ENCODE peak calls at places on chromosomes 11 and 22, in nine cellular contexts. A, Z, B, M, J, E, O, V and Q are unnamed samples.

GRCh38 chr11:126857860-126858808 is 142.4 kb downstream of the KIRREL3 start:
- DNase-seq in A (no peak), Z (peak), B (no peak), M (no peak), J (no peak), E (no peak), O (no peak), V (no peak), Q (peak)

GRCh38 chr11:109132539-109132938 is 289.5 kb upstream of the C11orf87 start:
- DNase-seq in A (no peak), Z (no peak), B (no peak), M (no peak), J (no peak), E (no peak), O (no peak), V (no peak), Q (no peak)

GRCh38 chr11:674406-674805 is 20.6 kb downstream of the DEAF1 start:
- DNase-seq in A (no peak), Z (no peak), B (no peak), M (no peak), J (no peak), E (no peak), O (no peak), V (no peak), Q (no peak)

GRCh38 chr11:108559904-108560303 is 33.7 kb downstream of the EXPH5 start:
- DNase-seq in A (no peak), Z (peak), B (no peak), M (no peak), J (no peak), E (no peak), O (no peak), V (no peak), Q (no peak)

GRCh38 chr22:28143961-28144745 is 225.1 kb upstream of the PITPNB start:
- DNase-seq in A (no peak), Z (no peak), B (no peak), M (no peak), J (no peak), E (no peak), O (no peak), V (no peak), Q (no peak)

GRCh38 chr22:29485448-29485847 is 5.4 kb downstream of the NEFH start:
- DNase-seq in A (no peak), Z (no peak), B (no peak), M (no peak), J (no peak), E (no peak), O (no peak), V (no peak), Q (no peak)

GRCh38 chr22:32649515-32650200 is 151.8 kb upstream of the TIMP3 start:
- DNase-seq in A (no peak), Z (peak), B (no peak), M (no peak), J (no peak), E (no peak), O (no peak), V (no peak), Q (no peak)

GRCh38 chr11:78698612-78699011 is 123.9 kb upstream of the NARS2 start:
- DNase-seq in A (no peak), Z (peak), B (no peak), M (no peak), J (no peak), E (no peak), O (no peak), V (no peak), Q (no peak)

GRCh38 chr22:43726296-43726695 is 85.8 kb downstream of the EFCAB6 start:
- DNase-seq in A (no peak), Z (peak), B (no peak), M (no peak), J (no peak), E (no peak), O (no peak), V (no peak), Q (no peak)

GRCh38 chr22:41919357-41920224 is 4.7 kb upstream of the SHISA8 start:
- DNase-seq in A (peak), Z (peak), B (peak), M (no peak), J (no peak), E (peak), O (no peak), V (peak), Q (peak)

GRCh38 chr11:7687386-7687785 is 14.1 kb upstream of the CYB5R2 start:
- DNase-seq in A (no peak), Z (no peak), B (no peak), M (no peak), J (no peak), E (no peak), O (no peak), V (no peak), Q (no peak)

GRCh38 chr11:116697011-116697410 is 75.8 kb downstream of the BUD13 start:
- DNase-seq in A (no peak), Z (no peak), B (no peak), M (no peak), J (no peak), E (no peak), O (no peak), V (no peak), Q (no peak)

GRCh38 chr22:47201996-47202818 is 439.8 kb downstream of the TBC1D22A start:
- DNase-seq in A (no peak), Z (no peak), B (no peak), M (no peak), J (no peak), E (no peak), O (no peak), V (no peak), Q (no peak)

GRCh38 chr22:19805821-19806212 is 45.2 kb downstream of the TBX1 start:
- DNase-seq in A (no peak), Z (no peak), B (no peak), M (no peak), J (no peak), E (peak), O (no peak), V (no peak), Q (no peak)

GRCh38 chr11:89182773-89183172 is 5.1 kb downstream of the TYR start:
- DNase-seq in A (no peak), Z (peak), B (no peak), M (no peak), J (no peak), E (no peak), O (no peak), V (no peak), Q (no peak)

GRCh38 chr11:131186629-131187075 is 183.8 kb upstream of the NTM start:
- DNase-seq in A (no peak), Z (no peak), B (peak), M (no peak), J (no peak), E (no peak), O (no peak), V (peak), Q (peak)

GRCh38 chr11:114082415-114082748 is 22.9 kb downstream of the ZBTB16 start:
- DNase-seq in A (no peak), Z (no peak), B (no peak), M (no peak), J (no peak), E (no peak), O (no peak), V (no peak), Q (no peak)

GRCh38 chr22:21449531-21450319 is 17.5 kb upstream of the TMEM191C start:
- DNase-seq in A (no peak), Z (no peak), B (no peak), M (no peak), J (no peak), E (no peak), O (no peak), V (peak), Q (no peak)

GRCh38 chr11:119284344-119285157 is 32.4 kb downstream of the MCAM start:
- DNase-seq in A (peak), Z (peak), B (peak), M (no peak), J (no peak), E (peak), O (no peak), V (no peak), Q (peak)

GRCh38 chr11:59556115-59556882 is 45.0 kb downstream of the OR4D9 start:
- DNase-seq in A (peak), Z (peak), B (peak), M (no peak), J (peak), E (peak), O (peak), V (peak), Q (peak)

GRCh38 chr11:8905528-8906165 is 5.3 kb upstream of the AKIP1 start:
- DNase-seq in A (no peak), Z (peak), B (no peak), M (no peak), J (no peak), E (no peak), O (no peak), V (no peak), Q (no peak)

GRCh38 chr11:85759915-85760314 is 51.0 kb downstream of the SYTL2 start:
- DNase-seq in A (no peak), Z (peak), B (peak), M (no peak), J (no peak), E (no peak), O (no peak), V (no peak), Q (no peak)

GRCh38 chr11:96869207-96869606 is 479.4 kb downstream of the JRKL start:
- DNase-seq in A (no peak), Z (peak), B (no peak), M (no peak), J (no peak), E (no peak), O (no peak), V (no peak), Q (no peak)

GRCh38 chr11:17719028-17719939 is at the start of gene MYOD1:
- DNase-seq in A (no peak), Z (peak), B (peak), M (no peak), J (no peak), E (no peak), O (no peak), V (peak), Q (peak)

GRCh38 chr11:11841121-11841604 is 609 bp upstream of the USP47 start:
- DNase-seq in A (no peak), Z (peak), B (no peak), M (no peak), J (no peak), E (no peak), O (no peak), V (peak), Q (no peak)

GRCh38 chr11:28834877-28835276 is 726.7 kb downstream of the METTL15 start:
- DNase-seq in A (no peak), Z (peak), B (no peak), M (no peak), J (no peak), E (no peak), O (no peak), V (no peak), Q (no peak)

GRCh38 chr11:57709802-57710367 is 2.1 kb downstream of the MED19 start:
- DNase-seq in A (no peak), Z (no peak), B (no peak), M (no peak), J (no peak), E (no peak), O (no peak), V (no peak), Q (no peak)

GRCh38 chr22:28923826-28924732 is 40.7 kb downstream of the ZNRF3 start:
- DNase-seq in A (no peak), Z (peak), B (peak), M (no peak), J (no peak), E (no peak), O (no peak), V (peak), Q (peak)

GRCh38 chr11:8809185-8809584 is 101.8 kb upstream of the AKIP1 start:
- DNase-seq in A (no peak), Z (peak), B (no peak), M (no peak), J (no peak), E (no peak), O (no peak), V (no peak), Q (no peak)

GRCh38 chr11:64226507-64227051 is 505 bp downstream of the NUDT22 start:
- DNase-seq in A (peak), Z (no peak), B (no peak), M (no peak), J (peak), E (peak), O (no peak), V (no peak), Q (no peak)

GRCh38 chr22:23903328-23903971 is 9.3 kb downstream of the MIF start:
- DNase-seq in A (no peak), Z (peak), B (no peak), M (no peak), J (no peak), E (no peak), O (no peak), V (no peak), Q (no peak)

GRCh38 chr11:112817376-112817775 is 143.8 kb upstream of the NCAM1 start:
- DNase-seq in A (no peak), Z (no peak), B (peak), M (no peak), J (no peak), E (no peak), O (no peak), V (no peak), Q (no peak)

GRCh38 chr11:134544095-134544815 is 132.2 kb upstream of the B3GAT1 start:
- DNase-seq in A (no peak), Z (no peak), B (peak), M (no peak), J (no peak), E (no peak), O (no peak), V (no peak), Q (no peak)

GRCh38 chr11:723120-723883 is 17.3 kb downstream of the EPS8L2 start:
- DNase-seq in A (peak), Z (peak), B (no peak), M (peak), J (peak), E (peak), O (no peak), V (no peak), Q (no peak)

GRCh38 chr11:72781313-72782080 is 12.3 kb downstream of the STARD10 start:
- DNase-seq in A (peak), Z (no peak), B (no peak), M (peak), J (peak), E (peak), O (no peak), V (peak), Q (no peak)

GRCh38 chr11:48193876-48194275 is 22.7 kb upstream of the OR4B1 start:
- DNase-seq in A (no peak), Z (peak), B (no peak), M (no peak), J (no peak), E (no peak), O (no peak), V (no peak), Q (no peak)